ENCODE peak calls at places on chromosomes 6 and 20, in eight cellular contexts. G is left ventricle myocardium inferior, S is epithelial cell of esophagus, J is endothelial cell, K is ovary, N is colonic mucosa, R is fibroblast of lung, U is AG09319. I is an unnamed sample.

GRCh38 chr6:166512567-166512966 is 73.9 kb downstream of the RAMACL start:
- DNase-seq in G (no peak), S (no peak), J (no peak), K (no peak), N (no peak), R (no peak), U (no peak), I (no peak)

GRCh38 chr20:23449400-23449799 is 3.3 kb downstream of the CST11 start:
- DNase-seq in G (no peak), S (peak), J (no peak), K (no peak), N (no peak), R (peak), U (no peak), I (no peak)

GRCh38 chr6:166268431-166268830 is 39.8 kb downstream of the PRR18 start:
- DNase-seq in G (no peak), S (no peak), J (no peak), K (no peak), N (no peak), R (no peak), U (no peak), I (no peak)

GRCh38 chr6:147974376-147974775 is 368.3 kb upstream of the SASH1 start:
- DNase-seq in G (no peak), S (peak), J (no peak), K (no peak), N (no peak), R (peak), U (no peak), I (no peak)

GRCh38 chr20:41213150-41213820 is 75.9 kb downstream of the PLCG1 start:
- DNase-seq in G (peak), S (peak), J (no peak), K (no peak), N (no peak), R (peak), U (no peak), I (no peak)

GRCh38 chr6:27547157-27548075 is 74.5 kb upstream of the ZNF184 start:
- DNase-seq in G (no peak), S (peak), J (peak), K (no peak), N (peak), R (peak), U (no peak), I (no peak)

GRCh38 chr6:15698474-15698873 is 35.6 kb upstream of the DTNBP1 start:
- DNase-seq in G (no peak), S (no peak), J (no peak), K (no peak), N (no peak), R (no peak), U (no peak), I (no peak)

GRCh38 chr6:146017672-146018071 is 11.2 kb upstream of the GRM1 start:
- DNase-seq in G (no peak), S (no peak), J (no peak), K (no peak), N (no peak), R (no peak), U (no peak), I (no peak)

GRCh38 chr20:16063876-16064275 is 509.4 kb downstream of the KIF16B start:
- DNase-seq in G (no peak), S (peak), J (no peak), K (no peak), N (no peak), R (no peak), U (no peak), I (no peak)

GRCh38 chr20:38242848-38243449 is 17.6 kb downstream of the KIAA1755 start:
- DNase-seq in G (no peak), S (peak), J (no peak), K (no peak), N (no peak), R (no peak), U (no peak), I (no peak)

GRCh38 chr6:153092082-153093013 is 38.7 kb downstream of the RGS17 start:
- DNase-seq in G (no peak), S (peak), J (no peak), K (no peak), N (no peak), R (peak), U (peak), I (no peak)

GRCh38 chr20:19599200-19599599 is 158.9 kb upstream of the RIN2 start:
- DNase-seq in G (no peak), S (no peak), J (no peak), K (no peak), N (no peak), R (no peak), U (no peak), I (no peak)

GRCh38 chr6:38688579-38689087 is 14.3 kb downstream of the GLO1 start:
- DNase-seq in G (no peak), S (no peak), J (no peak), K (no peak), N (peak), R (no peak), U (no peak), I (no peak)

GRCh38 chr20:7195704-7196103 is 428.2 kb downstream of the BMP2 start:
- DNase-seq in G (no peak), S (peak), J (no peak), K (no peak), N (no peak), R (peak), U (peak), I (no peak)

GRCh38 chr6:158938811-158939254 is 61.2 kb downstream of the RSPH3 start:
- DNase-seq in G (no peak), S (peak), J (no peak), K (no peak), N (peak), R (no peak), U (no peak), I (peak)

GRCh38 chr20:58174708-58175287 is 53.7 kb downstream of the ANKRD60 start:
- DNase-seq in G (peak), S (no peak), J (no peak), K (peak), N (peak), R (no peak), U (no peak), I (no peak)

GRCh38 chr20:32470025-32470861 is 112.1 kb downstream of the ASXL1 start:
- DNase-seq in G (peak), S (peak), J (peak), K (no peak), N (peak), R (peak), U (no peak), I (no peak)

GRCh38 chr6:63458480-63459115 is 113.7 kb upstream of the LOC128125822 start:
- DNase-seq in G (no peak), S (no peak), J (no peak), K (no peak), N (no peak), R (no peak), U (no peak), I (no peak)

GRCh38 chr20:53859684-53860083 is 210.7 kb downstream of the BCAS1 start:
- DNase-seq in G (peak), S (no peak), J (no peak), K (no peak), N (no peak), R (peak), U (no peak), I (no peak)

GRCh38 chr20:31489152-31489551 is 14.1 kb downstream of the REM1 start:
- DNase-seq in G (no peak), S (no peak), J (no peak), K (no peak), N (no peak), R (no peak), U (no peak), I (no peak)

GRCh38 chr6:139588734-139589418 is 214.4 kb upstream of the CITED2 start:
- DNase-seq in G (no peak), S (peak), J (no peak), K (no peak), N (no peak), R (peak), U (no peak), I (no peak)

GRCh38 chr6:154229796-154230195 is 126.8 kb downstream of the IPCEF1 start:
- DNase-seq in G (no peak), S (no peak), J (no peak), K (no peak), N (no peak), R (no peak), U (no peak), I (no peak)

GRCh38 chr6:105573138-105573537 is 170.3 kb upstream of the PREP start:
- DNase-seq in G (no peak), S (no peak), J (no peak), K (no peak), N (no peak), R (peak), U (no peak), I (no peak)

GRCh38 chr20:24027229-24027628 is 38.6 kb upstream of the GGTLC1 start:
- DNase-seq in G (peak), S (peak), J (no peak), K (no peak), N (peak), R (no peak), U (no peak), I (no peak)

GRCh38 chr20:20594171-20594530 is 118.3 kb downstream of the RALGAPA2 start:
- DNase-seq in G (no peak), S (peak), J (no peak), K (no peak), N (no peak), R (peak), U (no peak), I (no peak)

GRCh38 chr6:148980234-148980633 is 233.4 kb downstream of the UST start:
- DNase-seq in G (no peak), S (no peak), J (no peak), K (no peak), N (no peak), R (peak), U (no peak), I (no peak)

GRCh38 chr6:54716869-54717268 is 129.7 kb upstream of the FAM83B start:
- DNase-seq in G (no peak), S (peak), J (no peak), K (no peak), N (no peak), R (peak), U (no peak), I (no peak)

GRCh38 chr20:63177785-63178444 is 38.0 kb downstream of the YTHDF1 start:
- DNase-seq in G (no peak), S (peak), J (no peak), K (no peak), N (no peak), R (no peak), U (no peak), I (no peak)

GRCh38 chr6:105733556-105734162 is 330.8 kb upstream of the PREP start:
- DNase-seq in G (no peak), S (peak), J (no peak), K (no peak), N (no peak), R (peak), U (no peak), I (no peak)

DNA sequence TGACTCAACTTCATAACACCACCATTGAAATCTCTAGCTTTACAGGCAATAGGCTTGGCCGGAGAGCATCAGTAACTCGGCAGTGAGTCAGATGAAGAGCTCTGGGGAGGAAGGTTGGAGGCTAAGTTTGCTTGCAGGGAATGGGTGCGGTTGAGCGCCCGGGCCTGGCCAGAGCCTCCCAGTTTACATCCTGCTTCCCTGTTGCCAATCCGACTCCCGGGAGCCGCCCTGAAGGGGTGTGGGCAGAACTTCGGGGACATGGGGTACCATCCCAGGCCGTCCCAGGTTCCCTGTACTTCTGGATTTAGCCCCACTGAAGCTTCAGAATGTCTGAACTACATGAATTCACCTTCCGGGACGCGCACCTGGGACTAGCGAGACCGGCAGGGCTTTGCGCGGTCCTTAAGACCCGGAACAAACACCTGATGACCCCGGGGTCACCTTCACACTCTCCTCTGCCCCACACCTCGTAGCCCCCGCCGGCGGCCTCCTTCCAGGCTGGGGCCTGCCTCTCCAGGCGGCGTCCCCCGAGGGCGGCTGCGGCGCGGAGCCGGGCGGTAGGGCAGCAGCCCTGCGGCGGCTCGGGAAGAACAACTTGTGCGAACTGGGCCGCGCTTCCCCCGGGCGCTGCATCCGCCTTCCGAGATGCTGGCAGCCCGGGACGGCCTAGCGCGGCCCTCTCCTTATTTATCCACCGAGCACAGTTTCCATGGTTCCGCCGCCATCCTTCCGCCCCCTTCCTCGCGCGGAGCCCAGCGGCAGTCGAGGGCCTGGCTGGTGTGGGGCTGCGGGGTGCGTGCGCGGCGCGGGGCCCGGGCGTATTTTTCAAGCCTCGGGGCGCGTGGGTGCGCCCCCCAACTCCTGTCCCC is 56.6 kb upstream of the RREB1 start:
- DNase-seq in G (peak), S (peak), J (peak), K (peak), N (peak), R (peak), U (no peak), I (peak)
- TF ChIP-seq CTCF in G (no peak), S (no peak), J (no peak), K (no peak), N (no peak), R (no peak), U (no peak), I (no peak)

GRCh38 chr20:3767434-3768341 is at the start of gene ADISSP:
- DNase-seq in G (peak), S (peak), J (peak), K (peak), N (peak), R (peak), U (peak), I (peak)
- TF ChIP-seq CTCF in G (no peak), S (no peak), J (no peak), K (no peak), N (no peak), R (no peak), U (peak), I (no peak)

GRCh38 chr6:42978487-42978792 is 541 bp downstream of the PEX6 start:
- DNase-seq in G (peak), S (no peak), J (no peak), K (peak), N (peak), R (peak), U (no peak), I (peak)
- TF ChIP-seq CTCF in G (no peak), S (no peak), J (no peak), K (no peak), N (no peak), R (no peak), U (no peak), I (no peak)

DNA sequence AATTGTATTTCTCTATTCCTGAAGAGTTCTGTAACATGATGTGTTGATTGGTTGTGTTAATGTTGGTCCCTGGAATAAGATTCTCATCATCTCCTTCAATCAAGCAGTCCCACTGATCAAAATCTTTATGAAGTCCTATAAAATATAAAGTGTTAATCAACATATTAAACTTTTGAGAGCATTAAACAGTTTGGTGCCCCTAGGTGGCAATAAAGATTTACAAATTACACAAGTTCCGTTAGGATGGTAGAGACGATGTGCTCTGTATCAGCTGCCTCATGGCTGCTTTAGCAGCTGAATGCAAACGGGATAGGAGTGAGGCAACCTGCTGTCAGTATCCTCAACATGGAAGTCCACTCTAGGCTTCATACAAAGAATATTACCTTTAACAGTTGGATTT is 16.9 kb downstream of the TDRD6 start:
- DNase-seq in G (no peak), S (peak), J (no peak), K (no peak), N (no peak), R (peak), U (no peak), I (no peak)
- TF ChIP-seq CTCF in G (peak), S (peak), J (no peak), K (no peak), N (no peak), R (no peak), U (no peak), I (no peak)

DNA sequence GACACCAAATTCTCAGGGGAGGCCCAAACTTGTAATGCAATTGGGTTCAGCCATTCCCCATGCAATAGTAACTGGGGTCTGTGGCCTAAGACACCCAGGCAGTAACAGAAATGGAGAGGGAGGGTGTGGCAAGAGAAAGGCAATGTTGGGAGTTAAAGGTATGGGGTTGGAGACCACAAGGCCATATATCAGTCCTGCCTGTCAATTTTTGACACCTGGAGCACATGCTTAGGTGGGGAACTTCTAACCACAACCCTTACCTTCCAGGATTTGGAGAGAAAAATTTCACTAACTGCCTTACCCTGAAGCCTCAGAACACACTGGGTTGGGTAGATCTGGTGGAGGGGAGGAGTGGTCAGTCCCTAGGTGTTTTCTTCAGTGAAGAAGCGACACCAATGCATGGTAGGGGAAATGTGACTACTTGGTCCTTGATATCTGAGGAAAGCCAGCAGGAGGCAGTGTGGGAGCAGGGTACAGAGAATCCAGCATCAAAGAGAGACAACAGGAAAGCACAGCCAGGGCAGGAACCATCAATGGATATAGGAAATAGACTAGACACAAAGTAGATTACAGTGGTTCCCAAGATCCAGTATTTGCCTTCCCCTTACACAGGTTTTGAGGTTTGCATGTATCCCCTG is 6.8 kb upstream of the USP49 start:
- DNase-seq in G (no peak), S (no peak), J (peak), K (no peak), N (peak), R (no peak), U (no peak), I (no peak)
- TF ChIP-seq CTCF in G (no peak), S (peak), J (peak), K (no peak), N (no peak), R (no peak), U (peak), I (no peak)

GRCh38 chr6:56757585-56757984 is 114.9 kb upstream of the DST start:
- DNase-seq in G (no peak), S (peak), J (no peak), K (no peak), N (peak), R (peak), U (no peak), I (no peak)
- TF ChIP-seq CTCF in G (peak), S (peak), J (no peak), K (no peak), N (peak), R (peak), U (peak), I (peak)

GRCh38 chr20:60765821-60766403 is 486.1 kb upstream of the CDH4 start:
- DNase-seq in G (no peak), S (no peak), J (no peak), K (no peak), N (no peak), R (no peak), U (no peak), I (no peak)
- TF ChIP-seq CTCF in G (no peak), S (no peak), J (no peak), K (no peak), N (no peak), R (no peak), U (no peak), I (no peak)

GRCh38 chr20:60845146-60845545 is 406.9 kb upstream of the CDH4 start:
- DNase-seq in G (no peak), S (no peak), J (no peak), K (no peak), N (no peak), R (no peak), U (no peak), I (no peak)
- TF ChIP-seq CTCF in G (no peak), S (no peak), J (no peak), K (no peak), N (no peak), R (no peak), U (no peak), I (no peak)

GRCh38 chr6:96899019-96899418 is 1.3 kb upstream of the NDUFAF4 start:
- DNase-seq in G (no peak), S (peak), J (peak), K (no peak), N (peak), R (peak), U (no peak), I (no peak)
- TF ChIP-seq CTCF in G (peak), S (peak), J (no peak), K (no peak), N (no peak), R (peak), U (peak), I (no peak)